ENCODE peak calls at places on chromosome 15, in seven cellular contexts. S is Peyer's patch; J is stimulated activated CD4-positive, alpha-beta T cell treated with anti-CD3 and anti-CD28 coated beads, Interleukin-12 subunit alpha, Interleukin-12 subunit beta, amount 100 ng/mL, for 4 hours; D is CD4-positive, alpha-beta T cell; A is B cell; G is left lung; Y is M059J. V is an unnamed sample.

GRCh38 chr15:23687143-23687470 is at the start of gene NDN:
- DNase-seq in S (peak), A (no peak), D (no peak), J (no peak), G (peak), Y (no peak), V (peak)

GRCh38 chr15:63843901-63844317 is 10.2 kb upstream of the HERC1 start:
- DNase-seq in Y (peak), J (no peak), G (no peak), D (no peak), A (no peak), S (no peak), V (peak)

GRCh38 chr15:59298255-59298856 is 74.3 kb downstream of the MYO1E start:
- DNase-seq in A (peak), J (peak), Y (peak), G (no peak), S (no peak), D (no peak), V (peak)

GRCh38 chr15:64092075-64092820 is 1.4 kb downstream of the CIAO2A start:
- DNase-seq in D (no peak), J (no peak), Y (peak), A (no peak), S (no peak), G (no peak), V (no peak)

GRCh38 chr15:48968066-48968465 is 4.3 kb upstream of the SHC4 start:
- DNase-seq in A (no peak), J (no peak), D (no peak), Y (no peak), S (no peak), G (no peak), V (no peak)

GRCh38 chr15:50911641-50912040 is 3.2 kb downstream of the AP4E1 start:
- DNase-seq in A (no peak), S (no peak), D (no peak), J (no peak), Y (no peak), G (no peak), V (no peak)

GRCh38 chr15:55277116-55277564 is 12.5 kb downstream of the RAB27A start:
- DNase-seq in J (no peak), S (no peak), D (peak), Y (peak), A (no peak), G (no peak), V (no peak)

GRCh38 chr15:67101981-67102929 is 36.9 kb downstream of the SMAD3 start:
- DNase-seq in D (no peak), J (peak), Y (peak), A (peak), G (no peak), S (no peak), V (peak)

V was measured in EL.